ENCODE peak calls at places on chromosomes 12 and 14, in five cellular contexts. M is HTR-8/SVneo, T is amniotic epithelial cell, O is colonic mucosa, N is NCI-H1417. A is an unnamed sample.

GRCh38 chr14:76767681-76768055 is 6.4 kb downstream of the VASH1 start:
- DNase-seq in M (no peak), T (no peak), O (no peak), N (no peak), A (no peak)

GRCh38 chr12:51188359-51189051 is 15.6 kb upstream of the TFCP2 start:
- DNase-seq in M (no peak), T (no peak), O (no peak), N (no peak), A (no peak)

GRCh38 chr12:105922670-105923102 is 216.1 kb downstream of the NUAK1 start:
- DNase-seq in M (peak), T (peak), O (no peak), N (no peak), A (peak)

GRCh38 chr14:69331206-69331605 is 66.9 kb downstream of the ERH start:
- DNase-seq in M (no peak), T (no peak), O (no peak), N (no peak), A (no peak)

GRCh38 chr12:123942277-123942653 is 30.4 kb downstream of the CCDC92 start:
- DNase-seq in M (peak), T (peak), O (no peak), N (no peak), A (peak)

GRCh38 chr12:24561882-24562760 is 386.8 kb downstream of the BCAT1 start:
- DNase-seq in M (peak), T (peak), O (peak), N (peak), A (peak)

GRCh38 chr14:53536446-53536845 is 383.3 kb upstream of the DDHD1 start:
- DNase-seq in M (no peak), T (no peak), O (no peak), N (no peak), A (no peak)

GRCh38 chr12:119153477-119154434 is 25.0 kb upstream of the HSPB8 start:
- DNase-seq in M (no peak), T (peak), O (peak), N (no peak), A (no peak)

GRCh38 chr12:50960130-50960529 is 7.8 kb downstream of the HIGD1C start:
- DNase-seq in M (no peak), T (peak), O (no peak), N (no peak), A (peak)

GRCh38 chr14:69079188-69079742 is 73.7 kb downstream of the DCAF5 start:
- DNase-seq in M (peak), T (peak), O (no peak), N (no peak), A (peak)

GRCh38 chr12:118288174-118288573 is 84.5 kb downstream of the TAOK3 start:
- DNase-seq in M (no peak), T (no peak), O (no peak), N (no peak), A (no peak)

GRCh38 chr12:131833288-131833895 is 5.2 kb downstream of the MMP17 start:
- DNase-seq in M (no peak), T (no peak), O (no peak), N (no peak), A (no peak)

GRCh38 chr12:24728366-24728765 is 220.5 kb downstream of the BCAT1 start:
- DNase-seq in M (no peak), T (peak), O (no peak), N (no peak), A (peak)

GRCh38 chr12:39660101-39660500 is 40.5 kb upstream of the ABCD2 start:
- DNase-seq in M (no peak), T (no peak), O (no peak), N (no peak), A (no peak)

GRCh38 chr14:64444984-64445845 is 20.1 kb upstream of the AKAP5 start:
- DNase-seq in M (peak), T (peak), O (no peak), N (no peak), A (peak)

GRCh38 chr14:101495827-101496778 is 65.2 kb upstream of the DIO3 start:
- DNase-seq in M (no peak), T (no peak), O (no peak), N (no peak), A (no peak)

GRCh38 chr12:104057771-104058197 is 6.5 kb upstream of the HCFC2 start:
- DNase-seq in M (no peak), T (no peak), O (no peak), N (no peak), A (peak)

GRCh38 chr12:79725987-79726386 is 35.2 kb upstream of the PAWR start:
- DNase-seq in M (peak), T (peak), O (no peak), N (no peak), A (peak)

GRCh38 chr14:35573911-35574310 is 39.9 kb downstream of the INSM2 start:
- DNase-seq in M (no peak), T (no peak), O (no peak), N (no peak), A (no peak)